ENCODE peak calls at places on chromosomes 6 and 20, in six cellular contexts. V, G, L, K, I and D are unnamed samples.

GRCh38 chr6:44058617-44059358 is 68.5 kb downstream of the MRPL14 start:
- DNase-seq in L (no peak), V (no peak), G (peak; percentile 99), K (no peak), I (peak; percentile 99), D (no peak)

GRCh38 chr6:155418017-155418749 is 37.5 kb downstream of the NOX3 start:
- DNase-seq in L (peak; percentile 18), I (peak; percentile 6), G (peak; percentile 66), V (peak; percentile 46), K (peak; percentile 23), D (peak; percentile 69)

GRCh38 chr20:49880177-49880576 is 35.2 kb downstream of the SPATA2 start:
- DNase-seq in K (no peak), I (no peak), G (no peak), L (no peak), V (no peak), D (no peak)

GRCh38 chr20:17647391-17648305 is 34.4 kb downstream of the RRBP1 start:
- DNase-seq in I (no peak), V (no peak), L (no peak), G (no peak), K (no peak), D (no peak)

GRCh38 chr6:122401104-122401503 is 1.7 kb downstream of the HSF2 start:
- DNase-seq in K (no peak), I (no peak), G (no peak), V (no peak), L (no peak), D (no peak)

GRCh38 chr20:62282103-62282502 is 20.7 kb upstream of the ADRM1 start:
- DNase-seq in L (no peak), V (no peak), K (no peak), G (no peak), I (no peak), D (no peak)

GRCh38 chr6:149114167-149114566 is 203.3 kb upstream of the TAB2 start:
- DNase-seq in K (no peak), V (no peak), G (no peak), L (no peak), I (no peak), D (no peak)

GRCh38 chr6:161346717-161347504 is 73.0 kb upstream of the AGPAT4 start:
- DNase-seq in L (no peak), V (no peak), K (no peak), G (no peak), I (no peak), D (no peak)

GRCh38 chr6:340991-341827 is 48.9 kb downstream of the DUSP22 start:
- DNase-seq in G (no peak), I (peak; percentile 69), K (no peak), L (no peak), V (no peak), D (no peak)

GRCh38 chr6:10747251-10747972 is at the start of gene TMEM14B:
- DNase-seq in V (peak; percentile 99), K (peak; percentile 97), L (peak; percentile 100), I (peak; percentile 96), G (peak; percentile 91), D (peak; percentile 99)

GRCh38 chr20:2794866-2795447 is 5.5 kb downstream of the CPXM1 start:
- DNase-seq in I (no peak), V (no peak), G (no peak), K (no peak), L (no peak), D (no peak)

GRCh38 chr6:4607026-4607704 is 169.0 kb upstream of the CDYL start:
- DNase-seq in G (peak; percentile 98), K (no peak), I (peak; percentile 84), L (no peak), V (no peak), D (no peak)

GRCh38 chr6:97059473-97059872 is 134.9 kb downstream of the KLHL32 start:
- DNase-seq in K (no peak), G (peak; percentile 63), L (no peak), V (no peak), I (peak; percentile 26), D (peak; percentile 31)

GRCh38 chr6:2714359-2714895 is 36.3 kb downstream of the MYLK4 start:
- DNase-seq in K (no peak), L (no peak), V (no peak), G (peak; percentile 77), I (peak; percentile 89), D (no peak)

GRCh38 chr20:11822116-11822794 is 95.4 kb upstream of the BTBD3 start:
- DNase-seq in L (no peak), G (no peak), I (no peak), K (no peak), V (no peak), D (no peak)

GRCh38 chr6:128600397-128600951 is 80.1 kb upstream of the PTPRK start:
- DNase-seq in G (peak; percentile 76), V (no peak), L (no peak), I (peak; percentile 96), K (no peak), D (peak; percentile 37)

GRCh38 chr20:6590891-6591679 is 176.4 kb upstream of the BMP2 start:
- DNase-seq in G (peak; percentile 97), K (no peak), I (peak; percentile 88), V (no peak), L (no peak), D (peak; percentile 10)

GRCh38 chr6:21596379-21597242 is 3.1 kb downstream of the SOX4 start:
- DNase-seq in K (no peak), G (peak; percentile 82), L (peak; percentile 3), I (peak; percentile 61), V (peak; percentile 11), D (peak; percentile 77)

GRCh38 chr6:166166314-166167257 is 1.1 kb downstream of the TBXT start:
- DNase-seq in K (no peak), G (no peak), L (no peak), I (no peak), V (no peak), D (no peak)

GRCh38 chr6:2085657-2086056 is 159.7 kb downstream of the GMDS start:
- DNase-seq in L (no peak), K (no peak), G (peak; percentile 91), V (no peak), I (no peak), D (no peak)

GRCh38 chr6:151160869-151161268 is 78.9 kb upstream of the AKAP12 start:
- DNase-seq in L (no peak), V (no peak), G (peak; percentile 90), K (no peak), I (peak; percentile 17), D (peak; percentile 69)

GRCh38 chr6:36725581-36725980 is 28.0 kb downstream of the RAB44 start:
- DNase-seq in K (no peak), V (no peak), G (no peak), L (no peak), I (no peak), D (no peak)

GRCh38 chr20:21835042-21835441 is 129.6 kb downstream of the PAX1 start:
- DNase-seq in K (no peak), I (no peak), G (no peak), L (no peak), V (no peak), D (no peak)

GRCh38 chr6:6629416-6629815 is 40.9 kb downstream of the LY86 start:
- DNase-seq in V (no peak), K (no peak), L (no peak), I (peak; percentile 13), G (peak; percentile 53), D (no peak)

GRCh38 chr6:125310994-125311649 is 9.4 kb upstream of the HDDC2 start:
- DNase-seq in V (no peak), K (no peak), I (peak; percentile 54), L (no peak), G (peak; percentile 72), D (peak; percentile 49)

GRCh38 chr6:75081920-75082319 is 123.9 kb downstream of the COL12A1 start:
- DNase-seq in I (no peak), L (no peak), K (no peak), V (no peak), G (no peak), D (no peak)

GRCh38 chr6:1797801-1798200 is 188.1 kb downstream of the FOXC1 start:
- DNase-seq in V (no peak), I (peak; percentile 18), K (no peak), G (peak; percentile 76), L (no peak), D (no peak)

GRCh38 chr6:36132221-36132895 is 2.0 kb downstream of the MAPK13 start:
- DNase-seq in I (no peak), K (no peak), V (no peak), L (no peak), G (no peak), D (no peak)

GRCh38 chr6:12849420-12850200 is 133.0 kb downstream of the PHACTR1 start:
- DNase-seq in I (peak; percentile 29), G (no peak), L (no peak), V (no peak), K (no peak), D (no peak)

GRCh38 chr20:44543345-44543744 is 21.5 kb upstream of the SERINC3 start:
- DNase-seq in V (no peak), L (no peak), K (no peak), G (no peak), I (no peak), D (no peak)